ENCODE peak calls at places on chromosomes 7 and 10, in five cellular contexts. A is heart right ventricle, S is ovary, R is right atrium auricular region, Z is A549. F is an unnamed sample.

GRCh38 chr7:135217645-135218509 is 6.6 kb upstream of the WDR91 start:
- DNase-seq in A (no peak), S (no peak), R (no peak), Z (no peak), F (no peak)

GRCh38 chr7:120337308-120337907 is 64.4 kb downstream of the KCND2 start:
- DNase-seq in A (no peak), S (no peak), R (no peak), Z (peak), F (no peak)

GRCh38 chr7:124924906-124925305 is 4.7 kb downstream of the POT1 start:
- DNase-seq in A (no peak), S (no peak), R (no peak), Z (no peak), F (no peak)

GRCh38 chr7:127828843-127829502 is 177.0 kb downstream of the SND1 start:
- DNase-seq in A (no peak), S (no peak), R (no peak), Z (no peak), F (no peak)

GRCh38 chr10:71086439-71087080 is 125.8 kb upstream of the UNC5B start:
- DNase-seq in A (peak), S (no peak), R (peak), Z (no peak), F (no peak)

GRCh38 chr10:132798403-132798802 is 12.5 kb upstream of the NKX6-2 start:
- DNase-seq in A (no peak), S (no peak), R (no peak), Z (no peak), F (peak)

GRCh38 chr10:117248700-117249465 is 8.0 kb downstream of the SLC18A2 start:
- DNase-seq in A (no peak), S (no peak), R (no peak), Z (no peak), F (no peak)

GRCh38 chr7:42843209-42843800 is 68.6 kb downstream of the C7orf25 start:
- DNase-seq in A (peak), S (peak), R (no peak), Z (peak), F (peak)

GRCh38 chr7:131961281-131961680 is 404.9 kb upstream of the PODXL start:
- DNase-seq in A (no peak), S (no peak), R (no peak), Z (no peak), F (no peak)

GRCh38 chr7:26784118-26784517 is 80.3 kb downstream of the SKAP2 start:
- DNase-seq in A (no peak), S (no peak), R (no peak), Z (no peak), F (no peak)

GRCh38 chr10:79555354-79555753 is 4.9 kb downstream of the SFTPA2 start:
- DNase-seq in A (no peak), S (no peak), R (no peak), Z (no peak), F (no peak)

GRCh38 chr10:9579110-9579705 is 1438.5 kb upstream of the CELF2 start:
- DNase-seq in A (no peak), S (no peak), R (no peak), Z (no peak), F (no peak)

GRCh38 chr7:36638586-36639265 is 85.6 kb downstream of the AOAH start:
- DNase-seq in A (no peak), S (no peak), R (no peak), Z (no peak), F (no peak)

GRCh38 chr7:151689196-151689971 is 169.7 kb upstream of the RHEB start:
- DNase-seq in A (peak), S (no peak), R (no peak), Z (no peak), F (peak)

GRCh38 chr7:26153246-26153822 is 1.3 kb downstream of the NFE2L3 start:
- DNase-seq in A (no peak), S (no peak), R (no peak), Z (no peak), F (no peak)

GRCh38 chr10:72088879-72089585 is 681 bp upstream of the SPOCK2 start:
- DNase-seq in A (no peak), S (no peak), R (peak), Z (no peak), F (no peak)

GRCh38 chr10:37712489-37713131 is 144.8 kb downstream of the ZNF248 start:
- DNase-seq in A (no peak), S (no peak), R (no peak), Z (no peak), F (peak)

GRCh38 chr10:11181996-11182395 is 164.3 kb downstream of the CELF2 start:
- DNase-seq in A (peak), S (peak), R (peak), Z (no peak), F (no peak)

DNA sequence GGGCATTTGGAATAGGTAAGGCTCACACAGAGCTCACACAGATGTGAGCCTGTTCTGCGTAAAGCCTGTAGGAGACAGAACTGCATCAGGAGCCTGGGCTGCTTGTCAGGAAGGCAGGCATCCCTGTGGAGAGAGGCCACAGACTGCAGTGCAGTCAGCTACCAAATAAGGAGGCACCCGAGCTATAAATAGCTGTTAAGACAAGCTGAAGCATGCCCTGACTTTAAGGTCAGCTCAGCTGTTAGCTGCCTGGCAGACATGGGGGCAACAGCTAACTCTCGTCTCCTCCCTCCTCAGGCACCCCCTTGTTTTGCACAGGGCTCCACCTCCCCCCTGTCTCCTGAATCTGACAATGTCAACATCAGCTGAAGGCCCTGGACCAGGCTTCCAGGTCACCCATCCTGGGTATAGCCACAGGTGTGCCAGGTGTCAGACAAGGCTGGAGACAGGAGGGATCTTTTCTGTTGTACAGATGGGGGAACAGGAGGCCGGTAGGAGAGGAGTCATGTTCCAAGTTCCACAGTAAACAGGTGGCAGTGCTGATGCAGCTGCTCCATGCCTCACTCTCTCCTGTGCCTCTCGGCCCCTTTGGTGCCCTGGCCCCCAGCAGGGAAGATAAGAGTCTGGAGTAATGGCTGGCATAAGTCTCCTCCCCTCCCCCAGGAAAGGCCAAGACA is 27.6 kb upstream of the MKRN1 start:
- DNase-seq in A (peak), S (no peak), R (peak), Z (no peak), F (no peak)
- TF ChIP-seq CTCF in A (peak), S (no peak), R (no peak), Z (no peak), F (no peak)

GRCh38 chr10:103276941-103277712 is at the start of gene INA:
- DNase-seq in A (no peak), S (no peak), R (no peak), Z (peak), F (no peak)
- TF ChIP-seq CTCF in A (no peak), S (no peak), R (no peak), Z (peak), F (no peak)

GRCh38 chr10:82221750-82222149 is 346.8 kb downstream of the NRG3 start:
- DNase-seq in A (no peak), S (no peak), R (no peak), Z (no peak), F (no peak)
- TF ChIP-seq CTCF in A (no peak), S (no peak), R (no peak), Z (no peak), F (peak)

GRCh38 chr10:129662386-129662785 is 195.3 kb downstream of the MGMT start:
- DNase-seq in A (no peak), S (no peak), R (no peak), Z (no peak), F (no peak)
- TF ChIP-seq CTCF in A (no peak), S (no peak), R (no peak), Z (no peak), F (no peak)

GRCh38 chr7:48424731-48425130 is 253.5 kb downstream of the ABCA13 start:
- DNase-seq in A (no peak), S (no peak), R (no peak), Z (peak), F (no peak)
- TF ChIP-seq CTCF in A (peak), S (no peak), R (no peak), Z (peak), F (no peak)